ENCODE peak calls at places on chromosomes 5 and 9, in six cellular contexts. A is heart right ventricle; D is A549; J is IMR-90; E is CD8-positive, alpha-beta memory T cell; Q is mammary epithelial cell. P is an unnamed sample.

GRCh38 chr9:120934271-120934670 is 7.7 kb upstream of the TRAF1 start:
- DNase-seq in A (no peak), D (no peak), J (no peak), E (no peak), Q (no peak), P (no peak)

GRCh38 chr5:54309237-54309636 is 1.1 kb downstream of the ARL15 start:
- DNase-seq in A (no peak), D (no peak), J (peak; percentile 15), E (peak; percentile 11), Q (peak; percentile 33), P (no peak)

GRCh38 chr9:38432922-38433510 is 8.8 kb upstream of the IGFBPL1 start:
- DNase-seq in A (no peak), D (peak; percentile 60), J (peak; percentile 54), E (peak; percentile 10), Q (peak; percentile 21), P (peak; percentile 33)

GRCh38 chr5:142734904-142735190 is 35.3 kb upstream of the ARHGAP26 start:
- DNase-seq in A (no peak), D (no peak), J (no peak), E (no peak), Q (no peak), P (no peak)

GRCh38 chr5:7415123-7415522 is 19.2 kb downstream of the ADCY2 start:
- DNase-seq in A (no peak), D (no peak), J (no peak), E (no peak), Q (no peak), P (no peak)

GRCh38 chr9:137317021-137317978 is 15.2 kb upstream of the NRARP start:
- DNase-seq in A (no peak), D (peak; percentile 13), J (no peak), E (no peak), Q (no peak), P (no peak)

GRCh38 chr5:107430077-107430625 is 240.6 kb downstream of the EFNA5 start:
- DNase-seq in A (no peak), D (no peak), J (no peak), E (no peak), Q (no peak), P (no peak)

GRCh38 chr5:10563940-10564837 is at the start of gene ANKRD33B:
- DNase-seq in A (peak; percentile 72), D (peak; percentile 77), J (peak; percentile 63), E (peak; percentile 64), Q (peak; percentile 65), P (peak; percentile 30)

GRCh38 chr5:147452137-147452838 is 57.6 kb downstream of the DPYSL3 start:
- DNase-seq in A (no peak), D (no peak), J (no peak), E (no peak), Q (no peak), P (no peak)

GRCh38 chr9:1202512-1203285 is 152.5 kb downstream of the DMRT2 start:
- DNase-seq in A (no peak), D (no peak), J (no peak), E (no peak), Q (no peak), P (no peak)

GRCh38 chr5:78930742-78931141 is 54.4 kb downstream of the ARSB start:
- DNase-seq in A (no peak), D (no peak), J (peak; percentile 42), E (no peak), Q (no peak), P (no peak)

GRCh38 chr5:132770476-132771159 is 6.4 kb downstream of the SEPTIN8 start:
- DNase-seq in A (no peak), D (no peak), J (no peak), E (no peak), Q (no peak), P (no peak)

GRCh38 chr9:76414656-76415055 is 20.4 kb upstream of the RFK start:
- DNase-seq in A (no peak), D (no peak), J (peak; percentile 69), E (no peak), Q (peak; percentile 37), P (no peak)

GRCh38 chr9:117412006-117412715 is 2.7 kb downstream of the ASTN2 start:
- DNase-seq in A (no peak), D (no peak), J (no peak), E (no peak), Q (no peak), P (no peak)

GRCh38 chr9:72477862-72478564 is 43.4 kb upstream of the TMC1 start:
- DNase-seq in A (peak; percentile 11), D (peak; percentile 97), J (peak; percentile 76), E (no peak), Q (peak; percentile 80), P (peak; percentile 85)

GRCh38 chr5:96843140-96843539 is 33.2 kb upstream of the ERAP2 start:
- DNase-seq in A (no peak), D (no peak), J (no peak), E (no peak), Q (no peak), P (no peak)

GRCh38 chr5:138565100-138565821 is 9.9 kb downstream of the HSPA9 start:
- DNase-seq in A (no peak), D (no peak), J (no peak), E (peak; percentile 63), Q (no peak), P (no peak)

GRCh38 chr5:108655750-108656450 is 91.8 kb upstream of the FER start:
- DNase-seq in A (no peak), D (peak; percentile 4), J (peak; percentile 71), E (no peak), Q (peak; percentile 75), P (peak; percentile 79)

GRCh38 chr5:154826-155225 is 36.5 kb upstream of the LRRC14B start:
- DNase-seq in A (no peak), D (no peak), J (no peak), E (no peak), Q (no peak), P (no peak)

GRCh38 chr9:18437315-18438200 is 36.4 kb upstream of the ADAMTSL1 start:
- DNase-seq in A (peak; percentile 47), D (no peak), J (peak; percentile 65), E (no peak), Q (no peak), P (no peak)

GRCh38 chr5:43208658-43209057 is 16.6 kb downstream of the NIM1K start:
- DNase-seq in A (no peak), D (no peak), J (no peak), E (no peak), Q (no peak), P (no peak)

GRCh38 chr5:135535420-135535819 is 344 bp downstream of the NEUROG1 start:
- DNase-seq in A (no peak), D (peak; percentile 20), J (no peak), E (no peak), Q (peak; percentile 17), P (no peak)

GRCh38 chr5:76270214-76270613 is 132.9 kb upstream of the IQGAP2 start:
- DNase-seq in A (no peak), D (no peak), J (peak; percentile 4), E (no peak), Q (peak; percentile 81), P (peak; percentile 59)

GRCh38 chr9:72305102-72305546 is 59.9 kb downstream of the ZFAND5 start:
- DNase-seq in A (peak; percentile 91), D (peak; percentile 99), J (peak; percentile 92), E (no peak), Q (no peak), P (peak; percentile 94)

GRCh38 chr9:83027153-83027867 is 35.6 kb downstream of the RASEF start:
- DNase-seq in A (no peak), D (peak; percentile 83), J (peak; percentile 90), E (no peak), Q (peak; percentile 91), P (peak; percentile 92)

GRCh38 chr5:83343345-83343744 is 128.2 kb upstream of the VCAN start:
- DNase-seq in A (no peak), D (no peak), J (no peak), E (no peak), Q (no peak), P (no peak)

GRCh38 chr5:138503487-138504270 is 38.4 kb downstream of the EGR1 start:
- DNase-seq in A (peak; percentile 47), D (peak; percentile 67), J (peak; percentile 75), E (peak; percentile 52), Q (peak; percentile 52), P (no peak)

DNA sequence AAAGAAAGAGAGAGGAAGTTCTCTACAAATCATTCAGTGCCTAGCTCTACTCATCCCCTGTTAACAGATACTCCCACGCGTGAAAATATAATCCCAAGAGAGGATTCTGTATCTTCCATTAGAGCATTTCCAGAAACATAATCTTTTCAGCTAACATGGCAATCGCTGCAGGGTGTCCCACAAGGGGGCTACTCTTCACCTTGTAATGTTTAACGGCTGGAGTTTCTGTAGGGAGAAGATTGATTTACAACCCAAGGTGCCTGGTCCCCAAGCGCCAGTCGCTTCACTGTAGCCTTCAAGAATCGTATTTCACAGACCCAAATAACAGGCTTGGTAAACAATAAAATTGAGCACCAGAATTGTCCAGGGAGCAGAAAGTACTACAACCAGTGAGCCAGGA is 318.7 kb downstream of the TLE1 start:
- DNase-seq in A (no peak), D (no peak), J (no peak), E (no peak), Q (no peak), P (no peak)
- H3K27ac ChIP-seq in A (no peak overlapping the region), D (no peak overlapping the region), J (no peak overlapping the region), E (no peak overlapping the region), Q (no peak overlapping the region), P (no peak overlapping the region)

GRCh38 chr5:169705322-169705721 is 68.2 kb downstream of the DOCK2 start:
- DNase-seq in A (no peak), D (no peak), J (no peak), E (no peak), Q (no peak), P (no peak)
- H3K27ac ChIP-seq in A (no peak overlapping the region), D (peak overlapping the region; percentile 68), J (no peak overlapping the region), E (no peak overlapping the region), Q (no peak overlapping the region), P (no peak overlapping the region)

DNA sequence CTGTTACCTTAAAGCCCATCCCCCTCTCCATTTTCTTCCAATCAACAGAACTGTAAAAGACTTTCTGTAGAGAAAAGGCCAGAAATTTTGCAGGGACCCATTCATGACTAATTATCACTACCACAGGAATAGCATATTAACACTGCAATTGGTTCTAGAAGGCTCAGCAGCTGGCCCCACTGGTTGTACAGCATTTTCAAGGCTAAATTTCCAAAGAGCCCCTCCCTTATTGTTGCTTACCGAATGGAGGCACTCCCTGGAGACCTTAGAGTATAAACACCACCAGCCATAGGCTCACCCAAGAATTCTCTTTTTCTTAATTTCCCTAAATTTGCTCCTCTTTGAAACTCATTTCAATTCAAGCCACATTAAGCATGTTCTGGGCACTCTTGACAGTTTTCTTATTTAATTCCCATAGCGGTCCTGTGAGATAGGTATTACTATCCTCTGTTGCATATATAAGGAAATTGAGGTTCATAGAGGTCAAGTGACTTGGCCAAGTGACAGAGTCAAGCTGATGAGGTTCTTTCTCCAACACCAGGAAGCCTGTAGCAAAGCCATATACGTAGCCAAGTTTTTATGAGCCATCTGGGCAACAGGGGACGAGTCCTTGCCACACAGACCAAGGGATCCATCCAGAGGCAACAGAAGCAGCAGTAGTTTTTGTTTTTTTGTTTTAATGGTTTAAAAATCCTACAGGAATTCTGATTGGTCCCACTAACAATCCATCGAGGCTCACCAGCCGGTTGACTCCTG is 83.9 kb upstream of the NR5A1 start:
- DNase-seq in A (no peak), D (no peak), J (no peak), E (no peak), Q (no peak), P (no peak)
- H3K27ac ChIP-seq in A (no peak overlapping the region), D (no peak overlapping the region), J (no peak overlapping the region), E (no peak overlapping the region), Q (no peak overlapping the region), P (no peak overlapping the region)

DNA sequence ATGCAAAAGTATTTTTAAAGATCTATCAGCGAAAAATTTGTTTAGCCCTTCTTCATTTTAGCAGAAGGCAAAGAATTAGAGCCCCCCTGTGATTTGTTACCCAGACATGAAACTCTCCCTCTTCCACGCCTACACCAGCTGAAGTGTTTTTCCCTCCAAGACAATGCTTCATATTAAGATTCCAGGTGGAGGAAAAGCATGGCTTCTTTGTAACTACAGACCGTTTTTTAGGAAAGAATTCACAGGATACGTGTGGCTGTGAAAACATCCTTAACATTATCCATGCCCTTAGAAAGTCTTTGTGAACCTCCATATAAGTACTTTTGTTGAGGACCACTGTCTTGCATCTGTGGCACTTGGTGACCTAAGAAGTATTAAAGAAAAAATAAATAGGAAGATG is 121.8 kb upstream of the MTAP start:
- DNase-seq in A (no peak), D (peak; percentile 59), J (no peak), E (no peak), Q (no peak), P (no peak)
- H3K27ac ChIP-seq in A (no peak overlapping the region), D (peak overlapping the region; percentile 92), J (peak overlapping the region; percentile 22), E (no peak overlapping the region), Q (peak overlapping the region; percentile 99), P (peak overlapping the region; percentile 81)

P was measured in foreskin keratinocyte.